ENCODE peak calls at places on chromosomes 4 and X, in nine cellular contexts. P is Caki2; G is bronchial epithelial cell; U is B cell; F is activated CD8-positive, alpha-beta memory T cell treated with anti-CD3 and anti-CD28 coated beads, Interleukin-2, amount 50 U/mL, for 48 hours; V is cardiac fibroblast; H is nucleus accumbens; A is MM.1S; X is activated gamma-delta T cell treated with anti-CD3 and anti-CD28 coated beads, Interleukin-2, amount 50 U/mL, for 16 hours. C is an unnamed sample.

GRCh38 chrX:71256051-71256450 is 2.1 kb upstream of the ZMYM3 start:
- DNase-seq in U (no peak), A (no peak), F (no peak), P (no peak), G (peak), X (no peak), V (peak), H (no peak), C (no peak)

GRCh38 chr4:145937990-145938611 is 522 bp downstream of the ZNF827 start:
- DNase-seq in H (no peak), G (peak), A (peak), U (no peak), V (peak), X (peak), F (peak), P (peak), C (no peak)

GRCh38 chr4:32607978-32608377 is 1887.8 kb downstream of the PCDH7 start:
- DNase-seq in G (no peak), X (no peak), P (no peak), U (no peak), V (no peak), H (no peak), A (no peak), F (no peak), C (no peak)

GRCh38 chrX:15349046-15349445 is 13.7 kb upstream of the PIGA start:
- DNase-seq in H (no peak), P (peak), V (peak), G (peak), U (peak), A (peak), F (no peak), X (no peak), C (no peak)

GRCh38 chr4:99868126-99868596 is 26.1 kb downstream of the LAMTOR3 start:
- DNase-seq in G (no peak), A (no peak), F (no peak), V (no peak), X (no peak), P (peak), U (no peak), H (no peak), C (no peak)

GRCh38 chrX:53050841-53051240 is 2.3 kb downstream of the GPR173 start:
- DNase-seq in H (no peak), A (no peak), V (peak), X (no peak), G (no peak), P (no peak), F (no peak), U (no peak), C (no peak)

GRCh38 chrX:150299579-150299978 is 63.5 kb upstream of the MAMLD1 start:
- DNase-seq in A (no peak), G (no peak), X (no peak), V (no peak), U (no peak), H (no peak), F (no peak), P (no peak), C (no peak)

GRCh38 chr4:64718091-64718490 is 308.8 kb upstream of the TECRL start:
- DNase-seq in X (no peak), U (no peak), A (no peak), H (no peak), P (no peak), V (no peak), G (no peak), F (no peak), C (no peak)

GRCh38 chr4:7075962-7076693 is 8.3 kb upstream of the GRPEL1 start:
- DNase-seq in H (no peak), V (no peak), G (no peak), F (no peak), X (no peak), U (no peak), A (no peak), P (no peak), C (no peak)

GRCh38 chr4:102311407-102311806 is 33.9 kb downstream of the SLC39A8 start:
- DNase-seq in V (no peak), U (no peak), P (no peak), X (no peak), G (no peak), H (no peak), F (no peak), A (no peak), C (no peak)